ENCODE peak calls at places on chromosomes 5 and 9, in nine cellular contexts. S is uterus, W is heart right ventricle, I is fibroblast of lung, A is psoas muscle, U is osteoblast, Y is lower lobe of right lung, K is coronary artery, V is HepG2. P is an unnamed sample.

GRCh38 chr9:110835859-110836271 is 167.3 kb downstream of the MUSK start:
- DNase-seq in K (no peak), Y (no peak), S (no peak), I (peak), U (peak), W (no peak), A (no peak), V (no peak), P (no peak)

GRCh38 chr5:54616031-54616430 is 98.5 kb downstream of the SNX18 start:
- DNase-seq in K (no peak), V (peak), S (peak), Y (no peak), I (peak), U (no peak), W (no peak), A (no peak), P (no peak)

GRCh38 chr5:432928-433791 is 9.8 kb upstream of the EXOC3 start:
- DNase-seq in W (no peak), V (no peak), A (peak), U (peak), S (no peak), Y (no peak), I (peak), K (no peak), P (peak)

GRCh38 chr5:151214614-151215545 is 9.0 kb downstream of the CCDC69 start:
- DNase-seq in I (no peak), U (no peak), A (no peak), Y (no peak), K (no peak), V (peak), W (no peak), S (no peak), P (no peak)

GRCh38 chr5:172678902-172679301 is 37.8 kb downstream of the NEURL1B start:
- DNase-seq in K (no peak), V (no peak), A (no peak), I (no peak), W (peak), U (no peak), Y (no peak), S (peak), P (no peak)

GRCh38 chr9:8346291-8346690 is 546.7 kb upstream of the DMAC1 start:
- DNase-seq in U (no peak), I (peak), W (no peak), V (no peak), A (no peak), S (no peak), Y (no peak), K (no peak), P (no peak)

GRCh38 chr5:79845448-79846197 is 145.4 kb downstream of the MTX3 start:
- DNase-seq in V (no peak), K (no peak), Y (no peak), A (no peak), U (peak), W (no peak), S (peak), I (peak), P (no peak)

GRCh38 chr9:97980918-97981827 is 2.0 kb upstream of the ANP32B start:
- DNase-seq in S (peak), Y (no peak), V (peak), K (no peak), A (peak), I (peak), U (peak), W (peak), P (no peak)

GRCh38 chr9:128428644-128429504 is 8.2 kb downstream of the CERCAM start:
- DNase-seq in Y (no peak), S (no peak), I (no peak), K (no peak), A (no peak), W (no peak), U (peak), V (no peak), P (no peak)

GRCh38 chr5:150161242-150162141 is 5.1 kb upstream of the CDX1 start:
- DNase-seq in U (peak), Y (peak), S (peak), K (peak), W (peak), V (peak), I (peak), A (peak), P (peak)

GRCh38 chr5:92513067-92513466 is 1068.0 kb downstream of the NR2F1-AS1 start:
- DNase-seq in S (no peak), U (no peak), V (no peak), W (no peak), Y (no peak), K (no peak), A (no peak), I (no peak), P (no peak)

GRCh38 chr5:78533356-78533755 is 115.2 kb downstream of the LHFPL2 start:
- DNase-seq in W (no peak), U (peak), Y (no peak), S (no peak), A (no peak), I (no peak), K (no peak), V (peak), P (no peak)

GRCh38 chr5:66595877-66596790 is at the start of gene MAST4:
- DNase-seq in Y (peak), W (peak), K (peak), I (peak), S (peak), V (peak), U (peak), A (peak), P (peak)

GRCh38 chr9:33051149-33051548 is 25.3 kb downstream of the SMU1 start:
- DNase-seq in U (no peak), K (no peak), I (no peak), Y (no peak), V (no peak), S (no peak), A (no peak), W (no peak), P (no peak)

GRCh38 chr9:34371886-34372597 is 4.7 kb downstream of the MYORG start:
- DNase-seq in V (no peak), U (peak), Y (no peak), W (no peak), I (no peak), S (no peak), A (no peak), K (no peak), P (no peak)

GRCh38 chr9:34374339-34374738 is 2.4 kb downstream of the MYORG start:
- DNase-seq in A (no peak), W (no peak), Y (no peak), S (no peak), U (peak), I (no peak), K (no peak), V (no peak), P (no peak)

GRCh38 chr9:34370970-34371880 is 5.5 kb downstream of the MYORG start:
- DNase-seq in W (no peak), V (no peak), K (no peak), Y (no peak), I (peak), S (no peak), A (no peak), U (peak), P (no peak)

GRCh38 chr9:34373749-34374148 is 2.9 kb downstream of the MYORG start:
- DNase-seq in I (no peak), K (no peak), W (no peak), V (no peak), U (peak), S (no peak), A (no peak), Y (no peak), P (no peak)

GRCh38 chr9:34372598-34373011 is 4.1 kb downstream of the MYORG start:
- DNase-seq in U (peak), S (no peak), K (no peak), W (no peak), A (no peak), Y (no peak), V (no peak), I (no peak), P (no peak)
- H3K27ac ChIP-seq in U (no peak), S (no peak), K (no peak), W (no peak), A (no peak), Y (no peak), V (peak), I (no peak), P (no peak)

GRCh38 chr9:90559075-90560073 is 83.2 kb downstream of the DIRAS2 start:
- DNase-seq in A (no peak), I (no peak), V (no peak), Y (no peak), S (no peak), W (no peak), U (no peak), K (no peak), P (no peak)
- H3K4me3 ChIP-seq in A (no peak), I (no peak), V (no peak), Y (no peak), S (no peak), W (no peak), U (no peak), K (no peak), P (no peak)

GRCh38 chr5:141393267-141393666 is 834 bp downstream of the PCDHGA8 start:
- DNase-seq in K (no peak), S (no peak), A (no peak), U (no peak), W (no peak), Y (no peak), I (no peak), V (no peak), P (no peak)

GRCh38 chr5:141388661-141389060 is 1.2 kb downstream of the PCDHGB4 start:
- DNase-seq in Y (no peak), K (no peak), A (no peak), W (no peak), U (no peak), S (no peak), V (no peak), I (no peak), P (no peak)

GRCh38 chr5:141389153-141390042 is 1.9 kb downstream of the PCDHGB4 start:
- DNase-seq in S (no peak), U (no peak), K (no peak), W (no peak), V (no peak), I (no peak), A (no peak), Y (no peak), P (no peak)

GRCh38 chr5:141398608-141399007 is 861 bp downstream of the PCDHGB5 start:
- DNase-seq in A (peak), S (no peak), V (no peak), U (no peak), K (no peak), W (no peak), I (no peak), Y (no peak), P (no peak)

DNA sequence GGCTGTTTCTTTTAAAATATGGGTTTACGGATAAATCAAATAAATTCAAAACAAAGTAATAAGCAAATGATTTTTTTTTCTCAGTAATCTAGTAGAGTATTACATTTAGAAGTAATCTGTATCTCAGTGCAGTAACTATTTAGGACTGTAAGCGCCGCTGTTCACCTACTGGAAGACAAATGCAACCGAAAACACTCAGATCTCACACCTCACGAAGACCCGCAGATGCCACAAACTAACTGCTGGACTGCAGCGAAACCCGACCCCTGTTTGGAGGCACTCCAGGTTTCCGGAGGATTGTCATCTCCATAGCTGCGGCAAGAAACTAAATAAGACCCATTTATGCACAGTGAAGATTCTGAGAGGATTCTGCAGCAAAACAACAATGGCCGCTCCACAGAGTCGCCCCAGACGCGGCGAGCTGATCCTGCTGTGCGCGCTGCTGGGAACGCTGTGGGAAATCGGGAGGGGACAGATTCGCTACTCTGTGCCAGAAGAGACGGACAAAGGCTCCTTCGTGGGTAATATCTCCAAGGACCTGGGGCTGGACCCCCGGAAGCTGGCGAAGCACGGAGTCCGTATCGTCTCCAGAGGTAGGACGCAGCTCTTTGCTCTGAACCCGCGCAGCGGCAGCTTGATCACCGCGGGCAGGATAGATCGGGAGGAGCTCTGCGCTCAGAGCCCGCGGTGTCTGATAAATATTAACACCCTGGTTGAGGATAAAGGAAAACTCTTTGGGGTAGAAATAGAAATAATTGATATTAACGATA is at the start of gene PCDHGA8:
- DNase-seq in U (no peak), A (no peak), K (no peak), S (no peak), Y (no peak), I (peak), V (no peak), W (no peak), P (no peak)
- TF ChIP-seq CTCF in U (peak), A (peak), K (no peak), S (no peak), Y (no peak), I (peak), V (peak), W (no peak), P (peak)

GRCh38 chr9:4106081-4106491 is 193.8 kb downstream of the GLIS3 start:
- DNase-seq in K (no peak), I (peak), S (no peak), U (no peak), A (no peak), W (no peak), V (peak), Y (no peak), P (no peak)
- H3K27ac ChIP-seq in K (no peak), I (peak), S (no peak), U (peak), A (no peak), W (no peak), V (no peak), Y (peak), P (peak)

GRCh38 chr5:56639491-56639890 is 175.9 kb upstream of the MAP3K1 start:
- DNase-seq in K (no peak), W (no peak), I (no peak), A (no peak), V (no peak), U (no peak), Y (no peak), S (no peak), P (no peak)
- H3K4me3 ChIP-seq in K (no peak), W (no peak), I (no peak), A (no peak), V (no peak), U (no peak), Y (no peak), S (no peak), P (no peak)